ENCODE peak calls at places on chromosomes 6 and 20, in eight cellular contexts. A is fibroblast of mammary gland, G is choroid plexus epithelial cell, L is epithelial cell of esophagus, K is tibial nerve, F is body of pancreas, O is mucosa of descending colon, P is A549. E is an unnamed sample.

GRCh38 chr6:84791233-84791632 is 26.8 kb upstream of the TBX18 start:
- DNase-seq in L (no peak), A (peak), F (no peak), P (no peak), O (no peak), K (no peak), G (peak), E (no peak)

GRCh38 chr20:59508729-59509128 is 95.6 kb upstream of the PHACTR3 start:
- DNase-seq in K (no peak), F (no peak), G (no peak), A (no peak), L (no peak), P (no peak), O (no peak), E (no peak)

GRCh38 chr6:33288141-33288941 is 698 bp downstream of the WDR46 start:
- DNase-seq in K (no peak), F (no peak), A (no peak), P (no peak), G (no peak), L (no peak), O (no peak), E (no peak)

GRCh38 chr6:34922177-34922663 is 33.2 kb downstream of the ANKS1A start:
- DNase-seq in G (peak), O (no peak), F (no peak), K (no peak), L (peak), P (peak), A (peak), E (no peak)

GRCh38 chr6:132614554-132614953 is 9.5 kb downstream of the TAAR2 start:
- DNase-seq in L (peak), P (no peak), K (no peak), F (no peak), O (no peak), A (no peak), G (no peak), E (no peak)

GRCh38 chr6:56091159-56091869 is 156.1 kb downstream of the COL21A1 start:
- DNase-seq in K (no peak), G (peak), F (no peak), O (no peak), L (peak), A (peak), P (peak), E (no peak)

GRCh38 chr6:15027472-15027871 is 218.4 kb upstream of the JARID2 start:
- DNase-seq in K (no peak), P (no peak), G (no peak), A (no peak), O (no peak), F (no peak), L (no peak), E (no peak)

GRCh38 chr6:36119927-36120477 is 10.3 kb upstream of the MAPK13 start:
- DNase-seq in L (no peak), A (no peak), P (no peak), F (no peak), G (no peak), K (no peak), O (no peak), E (no peak)

GRCh38 chr20:63293456-63293855 is 470 bp downstream of the COL20A1 start:
- DNase-seq in L (no peak), O (no peak), A (no peak), F (no peak), P (no peak), K (no peak), G (no peak), E (no peak)

GRCh38 chr6:167295495-167296292 is 4.6 kb downstream of the UNC93A start:
- DNase-seq in L (no peak), K (no peak), O (no peak), G (no peak), P (no peak), F (no peak), A (no peak), E (no peak)

GRCh38 chr6:89204096-89204495 is 13.1 kb downstream of the GABRR1 start:
- DNase-seq in K (no peak), G (no peak), P (no peak), O (no peak), A (no peak), L (no peak), F (no peak), E (no peak)

GRCh38 chr6:163529605-163530004 is 115.1 kb downstream of the QKI start:
- DNase-seq in A (peak), K (no peak), O (no peak), F (no peak), G (peak), P (peak), L (peak), E (no peak)

GRCh38 chr6:123564363-123564762 is 72.4 kb downstream of the TRDN start:
- DNase-seq in P (no peak), G (no peak), K (no peak), L (no peak), O (no peak), A (no peak), F (no peak), E (no peak)

GRCh38 chr20:15919118-15919517 is 654.1 kb downstream of the KIF16B start:
- DNase-seq in K (no peak), O (no peak), F (no peak), G (no peak), A (no peak), L (no peak), P (no peak), E (no peak)

GRCh38 chr20:796916-797315 is 28.6 kb upstream of the SLC52A3 start:
- DNase-seq in F (no peak), K (no peak), G (no peak), P (no peak), O (peak), L (no peak), A (no peak), E (no peak)

GRCh38 chr6:118896339-118897136 is 2.6 kb downstream of the ASF1A start:
- DNase-seq in O (no peak), L (peak), P (peak), F (no peak), K (no peak), A (peak), G (peak), E (no peak)

GRCh38 chr6:129736105-129736504 is 26.1 kb upstream of the ARHGAP18 start:
- DNase-seq in G (no peak), L (no peak), A (no peak), F (no peak), P (no peak), O (no peak), K (no peak), E (no peak)

GRCh38 chr20:13554706-13555105 is 84.0 kb downstream of the TASP1 start:
- DNase-seq in G (peak), K (no peak), P (peak), O (no peak), F (no peak), A (peak), L (peak), E (no peak)

GRCh38 chr6:80465513-80465912 is 359.0 kb downstream of the BCKDHB start:
- DNase-seq in F (no peak), O (no peak), K (no peak), L (no peak), A (no peak), G (no peak), P (no peak), E (no peak)

GRCh38 chr6:94323853-94324252 is 904.5 kb upstream of the EPHA7 start:
- DNase-seq in P (peak), A (no peak), G (peak), L (no peak), O (no peak), F (no peak), K (no peak), E (no peak)
- TF ChIP-seq CTCF in P (no peak), A (no peak), G (peak), L (no peak), O (no peak), F (no peak), K (no peak), E (peak)

DNA sequence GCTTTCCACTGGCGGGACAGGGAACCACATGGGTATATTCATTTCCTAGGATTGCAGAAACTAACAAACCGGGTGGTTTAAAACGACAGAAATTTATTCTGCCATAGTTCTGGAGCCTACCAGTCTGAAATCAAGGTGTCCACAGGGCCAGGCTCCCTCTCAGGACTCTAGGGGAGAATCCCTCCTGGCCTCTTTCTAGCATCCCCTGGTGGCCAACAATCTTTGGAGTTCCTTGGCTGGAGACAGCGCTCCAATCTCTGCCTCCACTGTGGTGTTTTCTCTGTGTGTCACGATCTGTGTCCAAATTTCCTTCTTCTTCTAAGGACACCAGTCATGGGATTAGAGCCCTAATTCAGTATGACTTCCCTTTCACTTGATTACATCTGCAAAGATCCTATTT is 95.0 kb downstream of the SCML4 start:
- DNase-seq in F (no peak), P (no peak), O (no peak), L (no peak), A (no peak), G (no peak), K (no peak), E (no peak)
- TF ChIP-seq CTCF in F (no peak), P (no peak), O (no peak), L (peak), A (peak), G (peak), K (no peak), E (peak)

GRCh38 chr6:117317261-117317660 is 51.9 kb downstream of the VGLL2 start:
- DNase-seq in F (no peak), A (peak), G (peak), O (peak), K (no peak), L (peak), P (peak), E (no peak)
- TF ChIP-seq CTCF in F (peak), A (peak), G (peak), O (no peak), K (no peak), L (peak), P (peak), E (peak)

GRCh38 chr6:108523697-108524096 is 37.0 kb upstream of the FOXO3 start:
- DNase-seq in K (no peak), G (no peak), O (no peak), P (no peak), A (no peak), L (no peak), F (no peak), E (no peak)

GRCh38 chr6:108521616-108522107 is 39.1 kb upstream of the FOXO3 start:
- DNase-seq in A (no peak), K (no peak), G (no peak), L (no peak), F (no peak), P (no peak), O (no peak), E (no peak)

GRCh38 chr6:108524528-108525218 is 36.0 kb upstream of the FOXO3 start:
- DNase-seq in L (no peak), O (no peak), P (no peak), G (peak), K (no peak), F (no peak), A (no peak), E (no peak)

GRCh38 chr6:108518714-108519576 is 41.8 kb upstream of the FOXO3 start:
- DNase-seq in K (no peak), P (peak), A (peak), L (peak), O (no peak), G (peak), F (no peak), E (no peak)
- TF ChIP-seq CTCF in K (no peak), P (peak), A (peak), L (peak), O (no peak), G (peak), F (peak), E (peak)

GRCh38 chr20:45947110-45947866 is 12.8 kb downstream of the PCIF1 start:
- DNase-seq in O (no peak), G (no peak), L (no peak), P (no peak), F (no peak), K (no peak), A (no peak), E (no peak)

GRCh38 chr20:45946149-45946970 is 11.9 kb downstream of the PCIF1 start:
- DNase-seq in A (peak), O (no peak), F (peak), G (peak), P (no peak), K (peak), L (peak), E (no peak)

GRCh38 chr20:45944151-45944964 is 9.9 kb downstream of the PCIF1 start:
- DNase-seq in O (no peak), P (peak), F (no peak), L (peak), K (no peak), G (peak), A (peak), E (no peak)

GRCh38 chr20:45944965-45945677 is 10.6 kb downstream of the PCIF1 start:
- DNase-seq in O (no peak), L (no peak), F (peak), K (no peak), G (no peak), A (no peak), P (no peak), E (no peak)

DNA sequence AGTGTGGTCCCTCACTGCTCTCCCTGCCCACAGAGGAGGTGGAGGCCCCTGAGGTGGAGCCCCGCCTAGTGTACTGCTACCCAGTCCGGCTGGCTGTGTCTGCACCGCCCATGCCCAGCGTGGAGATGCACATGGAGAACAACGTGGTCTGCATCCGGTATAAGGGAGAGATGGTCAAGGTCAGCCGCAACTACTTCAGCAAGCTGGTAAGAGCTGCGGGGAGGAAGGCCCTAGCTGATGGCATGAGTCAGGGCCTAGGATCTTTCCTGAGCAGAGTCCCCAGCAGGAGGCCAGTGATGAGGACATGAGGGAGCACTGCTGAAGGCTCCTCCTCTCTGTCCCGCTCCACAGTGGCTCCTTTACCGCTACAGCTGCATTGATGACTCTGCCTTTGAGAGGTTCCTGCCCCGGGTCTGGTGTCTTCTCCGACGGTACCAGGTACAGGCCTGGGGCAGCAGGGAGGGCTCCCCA is 11.2 kb downstream of the PCIF1 start:
- DNase-seq in A (peak), L (no peak), F (peak), K (no peak), G (peak), P (no peak), O (no peak), E (no peak)
- TF ChIP-seq CTCF in A (no peak), L (no peak), F (no peak), K (no peak), G (no peak), P (no peak), O (no peak), E (no peak)

DNA sequence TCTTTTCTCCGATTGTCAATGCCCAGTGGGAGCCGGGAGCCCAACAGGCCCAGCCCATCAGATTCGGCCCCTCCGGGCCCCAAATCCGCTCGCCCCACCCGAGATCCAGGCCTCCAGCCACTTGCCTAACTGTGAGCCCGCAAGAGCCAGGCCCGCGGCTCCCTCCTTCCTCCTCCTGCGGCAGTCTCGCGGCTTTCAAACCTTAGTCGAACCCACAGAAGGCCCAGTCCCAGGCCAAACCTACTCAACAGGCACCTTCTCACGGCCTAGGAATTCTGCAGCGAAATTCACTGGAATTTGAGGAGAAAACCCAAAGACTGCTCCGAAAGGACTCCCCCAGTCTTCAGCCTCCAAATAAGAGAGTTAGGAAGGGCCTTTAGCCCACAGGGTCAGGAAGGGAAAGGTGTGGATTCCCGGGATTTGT is 2.8 kb upstream of the TFAP2A start:
- DNase-seq in P (no peak), K (no peak), G (no peak), O (no peak), L (no peak), F (no peak), A (no peak), E (no peak)
- TF ChIP-seq CTCF in P (no peak), K (no peak), G (no peak), O (no peak), L (no peak), F (no peak), A (no peak), E (no peak)

DNA sequence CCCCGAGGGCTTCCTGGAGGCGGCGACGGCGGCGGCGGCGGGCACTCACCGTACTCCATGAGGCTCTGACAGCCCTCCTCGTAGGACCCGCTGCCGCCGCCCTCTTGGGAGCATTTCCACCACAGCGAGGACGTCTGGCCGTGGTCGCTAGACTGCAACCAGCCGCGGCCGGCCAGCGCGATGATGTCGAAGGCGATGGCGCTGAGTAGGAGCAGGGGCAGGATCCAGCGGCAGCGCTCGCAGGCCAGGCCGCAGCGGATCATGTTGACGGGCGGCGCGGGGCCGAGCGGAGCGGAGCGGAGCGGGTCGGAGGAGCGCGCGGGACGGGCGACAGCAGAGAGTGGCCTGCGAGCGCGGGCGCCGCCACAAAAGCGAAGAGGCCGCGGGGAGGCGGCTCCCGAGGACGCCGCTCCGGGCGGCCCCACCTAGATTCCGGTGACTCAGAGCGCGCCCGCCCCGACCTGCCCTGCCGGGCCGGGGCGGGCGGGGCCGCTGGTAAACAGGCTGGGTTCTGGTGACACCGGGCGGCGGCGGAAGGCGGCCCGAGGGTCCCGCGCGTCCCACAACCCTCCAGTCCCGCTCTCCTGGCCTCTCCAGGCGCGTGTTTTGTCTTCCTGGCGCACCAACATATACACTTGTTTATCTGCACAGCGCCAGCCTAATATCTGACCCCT is at the start of gene PERP:
- DNase-seq in K (peak), A (peak), O (peak), G (peak), F (peak), P (peak), L (peak), E (no peak)
- TF ChIP-seq CTCF in K (no peak), A (no peak), O (no peak), G (no peak), F (no peak), P (peak), L (no peak), E (peak)

DNA sequence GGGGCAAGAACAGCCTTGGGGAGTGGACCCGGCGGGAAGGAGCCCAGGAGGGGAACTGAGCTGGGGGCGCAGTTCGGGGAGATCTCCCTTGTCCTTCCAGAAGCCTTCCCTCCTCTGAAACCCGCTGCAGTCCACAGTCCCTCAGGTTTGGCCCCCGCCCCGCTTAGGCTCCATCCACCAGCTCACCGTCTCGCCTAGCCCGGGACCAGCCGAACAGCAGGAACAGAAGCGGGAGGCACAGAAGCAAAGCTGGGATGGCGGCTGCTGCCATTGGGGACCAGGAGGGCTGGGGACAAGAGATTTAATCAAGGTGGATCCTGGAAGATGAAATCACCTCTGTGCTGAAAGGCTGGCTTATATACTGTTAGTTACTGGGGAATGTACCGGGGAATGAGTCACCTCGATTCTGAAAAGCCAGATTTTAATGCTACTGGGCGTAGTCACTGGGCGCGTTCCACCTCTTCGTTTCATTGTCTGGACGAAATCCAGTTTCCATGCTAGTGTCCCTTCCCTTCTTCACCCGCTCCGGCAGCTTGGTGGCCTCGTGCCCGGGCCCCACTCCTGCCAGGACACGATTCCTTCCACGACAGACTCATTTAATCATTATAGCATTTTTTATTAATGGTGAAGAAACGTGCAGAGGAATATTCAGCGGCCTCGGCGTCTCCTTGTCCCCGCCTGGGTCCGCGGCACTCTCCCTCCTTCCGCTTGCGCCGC is at the start of gene RAET1L:
- DNase-seq in K (peak), A (peak), G (peak), P (peak), F (peak), O (peak), L (peak), E (no peak)
- TF ChIP-seq CTCF in K (no peak), A (no peak), G (no peak), P (no peak), F (no peak), O (no peak), L (no peak), E (no peak)

DNA sequence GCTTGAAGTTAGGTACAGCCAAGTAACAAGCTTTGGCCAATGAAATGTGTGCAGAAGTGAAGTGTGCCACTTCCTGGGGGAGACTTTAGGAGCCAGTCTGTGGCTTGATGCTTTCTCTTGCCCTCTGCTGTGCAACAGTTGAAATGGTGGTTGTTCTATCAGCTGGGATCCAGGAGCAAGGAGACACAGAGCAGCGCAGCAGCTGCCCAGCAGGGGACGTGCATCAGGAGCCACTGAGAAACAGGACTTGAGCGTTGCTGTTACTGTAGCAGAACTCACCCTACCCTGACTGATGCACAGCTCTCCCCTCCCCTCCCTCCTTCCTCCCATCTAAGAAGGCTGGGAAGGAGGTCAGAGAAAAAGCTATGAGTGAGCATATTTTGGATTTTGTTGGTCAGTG is 18.9 kb upstream of the CCN5 start:
- DNase-seq in L (no peak), G (no peak), A (no peak), P (peak), F (no peak), O (no peak), K (no peak), E (no peak)
- TF ChIP-seq CTCF in L (no peak), G (peak), A (peak), P (no peak), F (no peak), O (no peak), K (no peak), E (no peak)

E was measured in chondrocyte.